ENCODE peak calls at places on chromosomes 4 and X, in nine cellular contexts. V, B, J, O, E, U, D, G and I are unnamed samples.

GRCh38 chr4:169139013-169139412 is 129.0 kb upstream of the CBR4 start:
- DNase-seq in V (no peak), B (no peak), J (no peak), O (no peak), E (no peak), U (no peak), D (no peak), G (no peak), I (no peak)

GRCh38 chr4:13067077-13067476 is 417.1 kb downstream of the RAB28 start:
- DNase-seq in V (no peak), B (no peak), J (no peak), O (no peak), E (no peak), U (no peak), D (no peak), G (no peak), I (no peak)

GRCh38 chrX:53561912-53562311 is 124.6 kb downstream of the HUWE1 start:
- DNase-seq in V (no peak), B (no peak), J (no peak), O (no peak), E (no peak), U (no peak), D (no peak), G (no peak), I (no peak)

GRCh38 chr4:164716901-164717300 is 37.0 kb upstream of the SMIM31 start:
- DNase-seq in V (peak), B (no peak), J (no peak), O (no peak), E (no peak), U (no peak), D (no peak), G (no peak), I (no peak)

GRCh38 chrX:153766098-153766817 is 2.2 kb downstream of the PLXNB3 start:
- DNase-seq in V (no peak), B (peak), J (no peak), O (peak), E (peak), U (no peak), D (peak), G (no peak), I (no peak)

GRCh38 chr4:157128395-157128794 is 52.4 kb downstream of the GLRB start:
- DNase-seq in V (peak), B (no peak), J (no peak), O (no peak), E (no peak), U (no peak), D (peak), G (no peak), I (no peak)

GRCh38 chr4:72094054-72094780 is 62.4 kb downstream of the NPFFR2 start:
- DNase-seq in V (no peak), B (no peak), J (no peak), O (peak), E (no peak), U (no peak), D (no peak), G (no peak), I (no peak)

GRCh38 chr4:157048248-157048647 is 27.7 kb upstream of the GLRB start:
- DNase-seq in V (no peak), B (no peak), J (no peak), O (no peak), E (no peak), U (no peak), D (no peak), G (no peak), I (no peak)

GRCh38 chr4:185339941-185340340 is 55.8 kb downstream of the LRP2BP start:
- DNase-seq in V (no peak), B (no peak), J (no peak), O (no peak), E (no peak), U (no peak), D (no peak), G (no peak), I (no peak)